ENCODE peak calls at places on chromosomes 7 and 10, in four cellular contexts. N is GM23248, Q is skeletal muscle cell, S is heart left ventricle. J is an unnamed sample.

GRCh38 chr10:113983552-113983951 is 60.1 kb upstream of the ADRB1 start:
- DNase-seq in S (no peak), Q (no peak), N (no peak), J (no peak)

GRCh38 chr10:116014859-116015258 is 258.1 kb downstream of the GFRA1 start:
- DNase-seq in S (no peak), N (no peak), Q (no peak), J (peak; percentile 92)

GRCh38 chr10:79193694-79194382 is 125.1 kb downstream of the ZMIZ1 start:
- DNase-seq in Q (no peak), N (no peak), S (no peak), J (no peak)

GRCh38 chr10:130193493-130194193 is 57.5 kb downstream of the GLRX3 start:
- DNase-seq in N (peak; percentile 9), S (no peak), Q (no peak), J (no peak)

GRCh38 chr10:34633346-34633745 is 181.8 kb downstream of the PARD3 start:
- DNase-seq in N (no peak), Q (no peak), S (no peak), J (no peak)

GRCh38 chr10:96960872-96961271 is 128.8 kb downstream of the LCOR start:
- DNase-seq in S (no peak), N (peak; percentile 69), Q (no peak), J (no peak)

GRCh38 chr10:90912854-90913479 is 7.9 kb downstream of the ANKRD1 start:
- DNase-seq in N (no peak), Q (no peak), S (no peak), J (no peak)

GRCh38 chr7:32892521-32893224 is 1.1 kb upstream of the KBTBD2 start:
- DNase-seq in N (peak; percentile 81), S (peak; percentile 50), Q (no peak), J (peak; percentile 41)

GRCh38 chr10:98790817-98791216 is 344.1 kb upstream of the HPS1 start:
- DNase-seq in S (no peak), N (peak; percentile 34), Q (no peak), J (peak; percentile 37)

GRCh38 chr10:89207801-89208551 is 859 bp upstream of the CH25H start:
- DNase-seq in N (peak; percentile 62), S (peak; percentile 72), Q (no peak), J (peak; percentile 33)

GRCh38 chr7:149864023-149864422 is 9.7 kb upstream of the ATP6V0E2 start:
- DNase-seq in N (no peak), Q (no peak), S (no peak), J (no peak)

GRCh38 chr10:89555688-89556445 is 20.5 kb upstream of the SLC16A12 start:
- DNase-seq in S (no peak), Q (no peak), N (no peak), J (no peak)

GRCh38 chr7:145036592-145037386 is 200.9 kb upstream of the TPK1 start:
- DNase-seq in N (peak; percentile 44), Q (peak; percentile 0), S (no peak), J (peak; percentile 16)

GRCh38 chr7:144036302-144036858 is 12.4 kb upstream of the OR2A5 start:
- DNase-seq in S (no peak), N (no peak), Q (no peak), J (no peak)

GRCh38 chr7:108124820-108125219 is 5.3 kb downstream of the LAMB4 start:
- DNase-seq in N (peak; percentile 60), Q (no peak), S (no peak), J (no peak)

GRCh38 chr10:43930777-43931176 is 282.1 kb upstream of the ZNF32 start:
- DNase-seq in N (no peak), Q (no peak), S (no peak), J (no peak)

GRCh38 chr10:102342958-102343357 is 52.5 kb upstream of the NFKB2 start:
- DNase-seq in S (no peak), Q (no peak), N (peak; percentile 92), J (peak; percentile 73)

GRCh38 chr10:61939575-61940301 is 38.2 kb downstream of the ARID5B start:
- DNase-seq in Q (peak; percentile 61), S (no peak), N (peak; percentile 89), J (peak; percentile 89)

GRCh38 chr7:158413962-158414961 is 173.4 kb downstream of the PTPRN2 start:
- DNase-seq in S (no peak), Q (no peak), N (peak; percentile 9), J (no peak)

GRCh38 chr10:6145979-6146432 is 56.7 kb upstream of the PFKFB3 start:
- DNase-seq in Q (no peak), S (no peak), N (no peak), J (no peak)

GRCh38 chr10:95280637-95281036 is 10.2 kb downstream of the PDLIM1 start:
- DNase-seq in Q (no peak), S (no peak), N (no peak), J (no peak)

GRCh38 chr7:12890586-12890985 is 203.2 kb downstream of the ARL4A start:
- DNase-seq in S (no peak), Q (no peak), N (no peak), J (no peak)

GRCh38 chr7:18295781-18296417 is 199.7 kb upstream of the HDAC9 start:
- DNase-seq in Q (no peak), N (no peak), S (no peak), J (no peak)

GRCh38 chr7:101970047-101970585 is 152.7 kb downstream of the CUX1 start:
- DNase-seq in N (no peak), S (no peak), Q (no peak), J (no peak)

GRCh38 chr7:152137476-152138025 is 112.1 kb downstream of the GALNT11 start:
- DNase-seq in N (no peak), S (no peak), Q (no peak), J (no peak)

GRCh38 chr7:137146996-137147720 is 196.4 kb downstream of the PTN start:
- DNase-seq in N (no peak), Q (no peak), S (no peak), J (no peak)

GRCh38 chr7:136009488-136010079 is 32.4 kb upstream of the MTPN start:
- DNase-seq in Q (no peak), N (peak; percentile 74), S (no peak), J (peak; percentile 61)

GRCh38 chr10:71408436-71409225 is 11.9 kb downstream of the CDH23 start:
- DNase-seq in Q (no peak), N (no peak), S (no peak), J (no peak)

DNA sequence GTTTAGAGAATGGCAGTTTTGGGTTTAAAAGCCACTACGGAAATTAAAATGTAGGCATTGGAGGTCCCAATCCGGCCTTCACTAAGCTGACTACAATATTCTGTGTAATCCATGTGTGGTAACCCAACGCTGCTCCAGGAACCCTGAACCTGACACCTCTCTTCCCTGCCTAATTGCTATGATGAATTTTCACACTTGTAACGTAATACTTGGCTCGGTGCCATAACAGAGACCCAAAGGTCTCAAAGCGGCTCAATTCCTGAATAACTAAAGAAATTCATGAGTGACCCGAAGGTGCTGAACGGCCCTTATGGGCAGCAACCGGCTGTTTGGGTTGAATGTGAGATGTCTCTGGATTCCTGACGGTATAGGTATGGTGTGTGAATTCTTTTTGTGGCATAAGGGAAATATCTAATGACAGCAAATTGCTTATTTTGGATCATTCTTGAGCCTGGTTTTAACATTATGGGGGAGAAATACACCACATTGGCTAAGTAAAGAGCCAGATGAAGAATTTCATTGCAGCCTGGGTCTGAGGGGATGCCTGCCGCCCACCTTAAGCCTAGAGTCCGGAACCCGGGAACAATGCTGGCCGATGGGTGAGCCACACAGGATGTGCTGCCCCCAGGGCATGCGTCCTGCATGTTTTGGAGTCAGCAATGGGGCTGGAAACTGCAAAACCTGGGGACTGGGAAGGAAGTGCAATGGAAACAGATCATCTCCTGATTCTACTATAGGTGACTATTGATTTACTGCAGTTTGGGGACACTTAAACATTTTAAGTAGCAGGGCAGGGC is 69.7 kb upstream of the FZD8 start:
- DNase-seq in Q (no peak), N (no peak), S (peak; percentile 11), J (no peak)
- H3K4me3 ChIP-seq in Q (no peak overlapping the region), N (no peak overlapping the region), S (no peak overlapping the region), J (no peak overlapping the region)

DNA sequence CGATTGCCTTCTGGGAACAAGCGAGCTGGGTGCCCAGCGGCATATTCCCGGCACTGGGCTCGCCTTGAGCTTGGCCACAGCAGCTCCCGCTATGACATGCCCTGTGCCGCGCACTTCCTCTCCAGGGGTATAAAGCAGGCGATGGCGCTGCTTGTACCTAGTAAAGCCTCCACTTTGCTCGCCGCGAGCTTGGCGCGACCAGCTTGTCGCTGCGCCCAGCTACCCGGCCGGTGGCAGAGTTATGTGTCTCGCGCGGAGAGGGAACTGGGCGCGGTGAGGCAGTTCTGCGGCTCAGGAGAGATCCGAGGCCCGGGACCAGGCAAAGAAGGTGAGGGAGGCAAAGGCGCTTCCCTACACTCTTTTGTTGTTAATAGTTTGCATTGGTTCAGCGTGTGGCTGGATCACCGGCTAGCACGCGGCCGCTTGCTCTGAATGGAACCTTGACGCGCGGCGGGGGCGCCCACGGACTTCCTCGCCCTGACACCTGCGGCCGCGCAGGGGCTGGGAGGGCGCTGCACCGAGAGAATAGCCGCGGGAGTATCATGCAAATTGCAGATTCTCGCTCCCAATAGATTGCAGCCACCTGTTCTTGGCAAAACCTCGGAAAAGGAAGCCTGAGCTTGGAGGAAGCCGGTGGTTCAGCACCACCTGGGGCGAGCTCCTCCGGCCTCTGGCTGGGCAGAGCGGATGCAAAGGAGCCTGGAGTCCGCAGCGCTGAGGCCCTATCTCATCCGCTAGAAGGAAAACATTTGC is 3.0 kb upstream of the BUB3 start:
- DNase-seq in S (no peak), N (peak; percentile 38), Q (no peak), J (no peak)
- H3K4me3 ChIP-seq in S (peak overlapping the region; percentile 29), N (no peak overlapping the region), Q (peak overlapping the region; percentile 27), J (no peak overlapping the region)

GRCh38 chr10:76291175-76291574 is 859.8 kb downstream of the LRMDA start:
- DNase-seq in N (no peak), Q (no peak), S (no peak), J (no peak)

GRCh38 chr10:76286536-76286935 is 855.1 kb downstream of the LRMDA start:
- DNase-seq in Q (no peak), N (peak; percentile 64), S (no peak), J (no peak)

GRCh38 chr10:76284351-76284750 is 852.9 kb downstream of the LRMDA start:
- DNase-seq in Q (no peak), N (no peak), S (no peak), J (no peak)

GRCh38 chr10:76285012-76285411 is 853.6 kb downstream of the LRMDA start:
- DNase-seq in S (no peak), N (peak; percentile 87), Q (peak; percentile 73), J (peak; percentile 78)

DNA sequence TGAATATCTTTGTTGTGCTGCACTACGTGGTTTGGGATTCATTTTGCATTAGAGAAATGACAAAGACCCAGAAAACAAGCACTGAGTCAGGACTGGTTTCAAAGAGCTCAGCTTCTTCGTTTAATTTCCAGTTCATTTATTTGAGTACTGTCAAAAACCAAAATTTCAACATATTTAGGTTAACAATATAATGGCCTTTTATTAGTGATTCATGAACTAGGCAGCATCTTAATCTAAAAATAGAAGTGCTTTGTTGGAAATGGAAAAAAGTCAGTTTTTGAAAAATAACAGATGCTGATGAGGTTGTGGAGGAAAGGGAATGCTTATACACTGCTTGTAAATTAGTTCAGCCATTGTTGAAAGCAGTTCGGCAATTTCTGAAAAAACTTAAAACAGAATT is 856.4 kb downstream of the LRMDA start:
- DNase-seq in N (peak; percentile 50), S (no peak), Q (no peak), J (no peak)
- H3K4me3 ChIP-seq in N (no peak overlapping the region), S (no peak overlapping the region), Q (no peak overlapping the region), J (no peak overlapping the region)

GRCh38 chr7:89661876-89662275 is 492.4 kb upstream of the STEAP1 start:
- DNase-seq in N (no peak), Q (no peak), S (no peak), J (no peak)

DNA sequence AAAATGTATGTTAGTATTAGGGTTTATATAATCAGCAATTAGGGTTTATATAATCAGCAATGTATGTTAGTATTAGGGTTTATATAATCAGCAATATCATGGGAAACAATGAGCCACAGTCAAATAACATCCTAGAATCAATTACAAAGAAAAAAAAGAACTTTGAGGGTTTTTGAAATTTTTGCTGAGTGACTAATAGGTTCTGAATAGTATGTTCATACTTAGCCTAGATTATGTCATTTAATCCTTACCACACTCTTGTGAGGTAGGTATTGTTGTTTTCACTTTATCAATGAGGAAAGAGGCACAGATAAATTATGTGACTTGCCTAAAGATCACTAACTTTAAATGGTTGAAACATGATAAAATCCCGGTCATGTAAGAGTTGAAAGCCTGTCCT is 487.8 kb upstream of the STEAP1 start:
- DNase-seq in Q (no peak), N (peak; percentile 25), S (no peak), J (no peak)
- H3K4me3 ChIP-seq in Q (no peak overlapping the region), N (no peak overlapping the region), S (no peak overlapping the region), J (no peak overlapping the region)

J was measured in fibroblast of villous mesenchyme.